ENCODE peak calls at places on chromosome 11, in ten cellular contexts. J is body of pancreas, Z is lower lobe of right lung, X is mucosa of descending colon, I is fibroblast of lung, Y is ovary, Q is cardiac muscle cell, N is DND-41, U is K562, W is thoracic aorta. R is an unnamed sample.

GRCh38 chr11:12380565-12381325 is 3.4 kb downstream of the PARVA start:
- DNase-seq in J (no peak), Z (no peak), X (no peak), I (no peak), Y (no peak), Q (no peak), N (no peak), U (no peak), W (no peak), R (no peak)

GRCh38 chr11:121059605-121060004 is 35.7 kb downstream of the TBCEL start:
- DNase-seq in J (no peak), Z (no peak), X (no peak), I (no peak), Y (no peak), Q (no peak), N (no peak), U (no peak), W (no peak), R (no peak)

GRCh38 chr11:12215192-12215591 is 104.8 kb downstream of the MICAL2 start:
- DNase-seq in J (no peak), Z (peak; percentile 67), X (no peak), I (no peak), Y (no peak), Q (no peak), N (no peak), U (no peak), W (no peak), R (no peak)

GRCh38 chr11:134677338-134677948 is 265.4 kb upstream of the B3GAT1 start:
- DNase-seq in J (no peak), Z (no peak), X (no peak), I (no peak), Y (no peak), Q (no peak), N (no peak), U (no peak), W (no peak), R (no peak)

GRCh38 chr11:63937713-63938480 is 905 bp upstream of the NAA40 start:
- DNase-seq in J (peak; percentile 28), Z (no peak), X (peak; percentile 68), I (no peak), Y (no peak), Q (no peak), N (no peak), U (peak; percentile 62), W (no peak), R (no peak)

GRCh38 chr11:75380716-75381420 is 18.4 kb upstream of the RPS3 start:
- DNase-seq in J (no peak), Z (peak; percentile 56), X (no peak), I (no peak), Y (no peak), Q (peak; percentile 77), N (no peak), U (no peak), W (no peak), R (no peak)

GRCh38 chr11:116596346-116597260 is 176.2 kb downstream of the BUD13 start:
- DNase-seq in J (no peak), Z (no peak), X (no peak), I (no peak), Y (no peak), Q (no peak), N (no peak), U (no peak), W (no peak), R (peak; percentile 46)

GRCh38 chr11:12705874-12706273 is 31.7 kb downstream of the TEAD1 start:
- DNase-seq in J (no peak), Z (no peak), X (no peak), I (no peak), Y (no peak), Q (no peak), N (no peak), U (no peak), W (no peak), R (no peak)

GRCh38 chr11:16052750-16053149 is 303.6 kb downstream of the SOX6 start:
- DNase-seq in J (no peak), Z (no peak), X (no peak), I (no peak), Y (no peak), Q (no peak), N (no peak), U (no peak), W (no peak), R (no peak)

GRCh38 chr11:107183963-107184362 is 165.7 kb upstream of the GUCY1A2 start:
- DNase-seq in J (no peak), Z (no peak), X (no peak), I (peak; percentile 57), Y (no peak), Q (no peak), N (no peak), U (no peak), W (no peak), R (no peak)

GRCh38 chr11:83480811-83481210 is 194.6 kb upstream of the CCDC90B start:
- DNase-seq in J (no peak), Z (no peak), X (no peak), I (peak; percentile 13), Y (no peak), Q (no peak), N (no peak), U (no peak), W (no peak), R (no peak)

GRCh38 chr11:123116486-123116885 is 54.5 kb upstream of the HSPA8 start:
- DNase-seq in J (no peak), Z (no peak), X (no peak), I (no peak), Y (no peak), Q (no peak), N (no peak), U (no peak), W (no peak), R (no peak)

DNA sequence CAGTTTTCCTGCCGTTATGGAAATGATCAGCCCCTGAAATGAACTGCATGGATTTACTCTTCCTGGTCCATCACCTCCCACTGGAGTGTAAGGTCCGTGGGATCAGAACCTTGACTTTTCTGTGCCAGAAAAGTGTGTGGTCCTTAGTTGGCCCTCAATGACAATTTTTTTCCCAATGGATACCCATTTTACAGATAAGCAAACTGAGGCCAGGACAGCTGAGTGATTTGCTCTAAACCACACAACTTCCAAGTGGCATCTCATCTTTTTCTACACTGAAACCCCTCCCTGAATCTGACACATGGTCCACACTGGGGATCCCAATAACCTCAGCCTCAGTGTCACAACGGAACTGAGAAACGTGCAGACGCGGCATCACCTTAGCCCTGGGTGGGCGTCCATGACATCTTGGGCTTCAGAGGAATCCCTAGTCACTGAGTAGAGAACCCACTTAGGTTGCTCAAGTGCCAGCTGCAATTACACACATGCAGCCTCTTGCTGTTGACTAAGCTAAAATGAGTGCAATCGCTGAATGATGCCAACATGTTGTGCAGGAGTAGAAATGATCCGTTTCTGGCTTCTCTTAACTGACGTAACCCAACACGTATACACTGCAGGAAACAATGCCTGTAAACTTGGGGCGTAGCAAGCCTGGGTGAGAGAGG is 136.5 kb downstream of the SHANK2 start:
- DNase-seq in J (no peak), Z (no peak), X (no peak), I (no peak), Y (no peak), Q (no peak), N (no peak), U (no peak), W (no peak), R (no peak)
- H3K4me1 ChIP-seq in J (peaks cover 16% of the 10 kb centered on the region), Z (no peaks in the 10 kb centered on the region), X (no peaks in the 10 kb centered on the region), I (no peaks in the 10 kb centered on the region), Y (no peaks in the 10 kb centered on the region), Q (no peaks in the 10 kb centered on the region), N (no peaks in the 10 kb centered on the region), U (no peaks in the 10 kb centered on the region), W (no peaks in the 10 kb centered on the region), R (no peaks in the 10 kb centered on the region)

DNA sequence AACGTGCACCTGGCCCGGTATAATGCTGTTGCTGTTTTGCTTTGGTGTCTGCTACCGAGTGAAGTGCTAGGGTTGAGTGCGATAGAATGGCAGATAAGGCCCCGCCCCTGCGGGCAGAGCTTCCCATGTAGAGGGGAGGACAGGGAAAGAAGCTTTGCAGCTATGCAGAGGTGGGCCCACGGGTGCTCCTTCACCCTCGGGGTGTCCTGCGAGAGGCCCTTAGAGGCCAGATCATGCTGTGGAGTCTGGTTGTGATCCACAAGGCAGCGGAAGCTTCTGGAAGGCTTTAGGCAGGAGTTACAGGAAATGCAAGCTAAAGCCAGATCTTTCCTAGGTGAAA is 3.2 kb downstream of the LRP5 start:
- DNase-seq in J (no peak), Z (no peak), X (peak; percentile 65), I (no peak), Y (no peak), Q (no peak), N (no peak), U (peak; percentile 54), W (no peak), R (no peak)
- H3K4me3 ChIP-seq in J (no peak overlapping the region), Z (no peak overlapping the region), X (no peak overlapping the region), I (no peak overlapping the region), Y (no peak overlapping the region), Q (no peak overlapping the region), N (no peak overlapping the region), U (peak overlapping the region; percentile 82), W (peak overlapping the region; percentile 93), R (peak overlapping the region; percentile 18)

DNA sequence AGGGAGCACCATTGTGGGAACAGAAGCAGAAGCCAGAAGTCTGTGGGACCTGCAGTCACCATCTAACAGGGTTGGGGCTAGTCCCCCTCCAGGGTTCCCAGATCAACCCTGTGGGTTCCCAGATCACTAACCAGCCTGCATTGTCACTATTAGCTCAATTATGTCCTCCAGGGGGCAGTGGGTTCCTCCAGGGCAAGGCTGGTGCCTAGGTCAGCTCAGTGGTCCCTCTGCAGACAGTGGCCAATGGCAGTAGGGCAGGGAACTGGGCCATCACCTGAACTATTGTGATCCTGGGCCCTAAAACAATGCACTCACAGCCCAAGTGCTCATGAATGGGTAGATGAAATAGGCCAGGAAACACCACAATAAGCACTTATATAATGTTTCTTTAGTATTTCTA is 18.8 kb upstream of the PRSS23 start:
- DNase-seq in J (no peak), Z (no peak), X (no peak), I (no peak), Y (no peak), Q (no peak), N (no peak), U (peak; percentile 16), W (no peak), R (no peak)
- TF ChIP-seq CTCF in J (no peak), Z (no peak), X (no peak), I (no peak), Y (no peak), Q (no peak), N (no peak), U (peak; percentile 37), W (no peak), R (no peak)

GRCh38 chr11:68845351-68846002 is 3.8 kb upstream of the CPT1A start:
- DNase-seq in J (no peak), Z (no peak), X (peak; percentile 28), I (no peak), Y (no peak), Q (no peak), N (no peak), U (no peak), W (no peak), R (peak; percentile 92)

GRCh38 chr11:68844376-68844775 is 2.7 kb upstream of the CPT1A start:
- DNase-seq in J (no peak), Z (no peak), X (no peak), I (no peak), Y (no peak), Q (no peak), N (no peak), U (no peak), W (no peak), R (no peak)

GRCh38 chr11:68843052-68843561 is 1.4 kb upstream of the CPT1A start:
- DNase-seq in J (no peak), Z (no peak), X (no peak), I (peak; percentile 44), Y (no peak), Q (no peak), N (peak; percentile 79), U (no peak), W (no peak), R (no peak)

GRCh38 chr11:68843703-68844312 is 2.1 kb upstream of the CPT1A start:
- DNase-seq in J (peak; percentile 95), Z (peak; percentile 93), X (peak; percentile 95), I (peak; percentile 48), Y (peak; percentile 56), Q (peak; percentile 87), N (peak; percentile 40), U (no peak), W (no peak), R (peak; percentile 92)

GRCh38 chr11:68844801-68845200 is 3.1 kb upstream of the CPT1A start:
- DNase-seq in J (no peak), Z (no peak), X (no peak), I (no peak), Y (no peak), Q (no peak), N (no peak), U (no peak), W (no peak), R (peak; percentile 65)
- H3K4me1 ChIP-seq in J (peaks cover 34% of the 10 kb centered on the region), Z (peaks cover 30% of the 10 kb centered on the region), X (peaks cover 23% of the 10 kb centered on the region), I (peaks cover 3% of the 10 kb centered on the region), Y (peaks cover 8% of the 10 kb centered on the region), Q (peaks cover 16% of the 10 kb centered on the region), N (peaks cover 43% of the 10 kb centered on the region), U (peaks cover 4% of the 10 kb centered on the region), W (peaks cover 47% of the 10 kb centered on the region), R (no peaks in the 10 kb centered on the region)

R was measured in right lobe of liver.